ENCODE peak calls at places on chromosomes 12 and 14, in four cellular contexts. K, U, E and I are unnamed samples.

GRCh38 chr12:76250256-76250655 is 98.0 kb downstream of the BBS10 start:
- DNase-seq in U (no peak), E (no peak), K (peak; percentile 26), I (no peak)

GRCh38 chr12:131044136-131044535 is 90.4 kb downstream of the ADGRD1 start:
- DNase-seq in U (peak; percentile 65), K (no peak), E (no peak), I (no peak)

GRCh38 chr12:67318786-67319185 is 49.6 kb downstream of the CAND1 start:
- DNase-seq in E (no peak), U (no peak), K (no peak), I (no peak)

GRCh38 chr12:18700254-18700653 is 37.6 kb downstream of the PLCZ1 start:
- DNase-seq in E (no peak), U (no peak), K (peak; percentile 99), I (no peak)

GRCh38 chr12:14138495-14138894 is 157.1 kb upstream of the GRIN2B start:
- DNase-seq in U (no peak), E (no peak), K (no peak), I (no peak)

GRCh38 chr12:115847398-115847797 is 430.1 kb downstream of the MED13L start:
- DNase-seq in K (no peak), E (no peak), U (no peak), I (no peak)

GRCh38 chr12:122363782-122364181 is 58.7 kb downstream of the CLIP1 start:
- DNase-seq in E (no peak), U (no peak), K (peak; percentile 38), I (no peak)

GRCh38 chr14:65783576-65783975 is 371.0 kb downstream of the FUT8 start:
- DNase-seq in E (no peak), K (peak; percentile 32), U (no peak), I (no peak)

GRCh38 chr12:107318804-107319535 is 225.6 kb upstream of the CRY1 start:
- DNase-seq in E (no peak), K (peak; percentile 63), U (peak; percentile 84), I (no peak)

GRCh38 chr14:24285351-24285750 is 14.0 kb upstream of the RABGGTA start:
- DNase-seq in E (no peak), K (no peak), U (no peak), I (no peak)

GRCh38 chr12:2999265-2999841 is 40.2 kb downstream of the TEAD4 start:
- DNase-seq in K (no peak), U (peak; percentile 52), E (no peak), I (no peak)

GRCh38 chr12:75658826-75659823 is 147.7 kb upstream of the KRR1 start:
- DNase-seq in K (peak; percentile 88), U (no peak), E (no peak), I (no peak)

GRCh38 chr12:62703011-62703380 is 232.0 kb downstream of the PPM1H start:
- DNase-seq in U (no peak), E (peak; percentile 52), K (no peak), I (no peak)

GRCh38 chr14:35556548-35556947 is 22.6 kb downstream of the INSM2 start:
- DNase-seq in U (no peak), K (peak; percentile 25), E (no peak), I (no peak)

GRCh38 chr12:27653661-27654060 is 42.6 kb upstream of the REP15 start:
- DNase-seq in U (no peak), K (no peak), E (no peak), I (no peak)

GRCh38 chr12:42819801-42820200 is 230.3 kb upstream of the PRICKLE1 start:
- DNase-seq in E (no peak), U (no peak), K (no peak), I (no peak)

GRCh38 chr12:106299193-106299794 is 3.2 kb upstream of the TCP11L2 start:
- DNase-seq in U (no peak), E (no peak), K (peak; percentile 81), I (no peak)

GRCh38 chr14:72673179-72673578 is 220.7 kb downstream of the DPF3 start:
- DNase-seq in U (no peak), E (no peak), K (no peak), I (no peak)

GRCh38 chr14:19920021-19920657 is at the start of gene OR4K5:
- DNase-seq in K (no peak), U (no peak), E (no peak), I (no peak)

GRCh38 chr12:93587601-93588000 is 15.1 kb downstream of the SOCS2 start:
- DNase-seq in K (no peak), E (no peak), U (no peak), I (no peak)

GRCh38 chr12:107435072-107435471 is 250.5 kb upstream of the PWP1 start:
- DNase-seq in U (no peak), E (no peak), K (no peak), I (no peak)

GRCh38 chr12:89949457-89950195 is 241.0 kb upstream of the ATP2B1 start:
- DNase-seq in U (no peak), E (peak; percentile 77), K (peak; percentile 77), I (no peak)

GRCh38 chr14:54182419-54183040 is 214.3 kb upstream of the CDKN3 start:
- DNase-seq in U (no peak), E (peak; percentile 53), K (peak; percentile 47), I (no peak)

GRCh38 chr14:100578552-100578951 is 8.7 kb downstream of the BEGAIN start:
- DNase-seq in E (no peak), U (no peak), K (no peak), I (no peak)

GRCh38 chr12:127729381-127729780 is 537.6 kb upstream of the TMEM132C start:
- DNase-seq in U (no peak), K (peak; percentile 15), E (no peak), I (no peak)

GRCh38 chr14:49879683-49880204 is 13.1 kb upstream of the ARF6 start:
- DNase-seq in K (peak; percentile 65), U (no peak), E (peak; percentile 66), I (no peak)

GRCh38 chr14:42490536-42490935 is 883.9 kb downstream of the LRFN5 start:
- DNase-seq in E (no peak), K (peak; percentile 4), U (no peak), I (no peak)

GRCh38 chr14:53954551-53955233 is 1.9 kb downstream of the BMP4 start:
- DNase-seq in U (peak; percentile 88), K (peak; percentile 44), E (no peak), I (no peak)

GRCh38 chr14:24665440-24665991 is 31.5 kb upstream of the GZMB start:
- DNase-seq in U (no peak), K (no peak), E (no peak), I (no peak)

GRCh38 chr14:102020058-102020971 is 55.9 kb downstream of the DYNC1H1 start:
- DNase-seq in K (peak; percentile 13), E (peak; percentile 99), U (no peak), I (no peak)

GRCh38 chr12:52715416-52715815 is 12.1 kb upstream of the KRT77 start:
- DNase-seq in U (peak; percentile 40), E (no peak), K (no peak), I (no peak)
- TF ChIP-seq CTCF in U (no peak), E (no peak), K (no peak), I (no peak)

DNA sequence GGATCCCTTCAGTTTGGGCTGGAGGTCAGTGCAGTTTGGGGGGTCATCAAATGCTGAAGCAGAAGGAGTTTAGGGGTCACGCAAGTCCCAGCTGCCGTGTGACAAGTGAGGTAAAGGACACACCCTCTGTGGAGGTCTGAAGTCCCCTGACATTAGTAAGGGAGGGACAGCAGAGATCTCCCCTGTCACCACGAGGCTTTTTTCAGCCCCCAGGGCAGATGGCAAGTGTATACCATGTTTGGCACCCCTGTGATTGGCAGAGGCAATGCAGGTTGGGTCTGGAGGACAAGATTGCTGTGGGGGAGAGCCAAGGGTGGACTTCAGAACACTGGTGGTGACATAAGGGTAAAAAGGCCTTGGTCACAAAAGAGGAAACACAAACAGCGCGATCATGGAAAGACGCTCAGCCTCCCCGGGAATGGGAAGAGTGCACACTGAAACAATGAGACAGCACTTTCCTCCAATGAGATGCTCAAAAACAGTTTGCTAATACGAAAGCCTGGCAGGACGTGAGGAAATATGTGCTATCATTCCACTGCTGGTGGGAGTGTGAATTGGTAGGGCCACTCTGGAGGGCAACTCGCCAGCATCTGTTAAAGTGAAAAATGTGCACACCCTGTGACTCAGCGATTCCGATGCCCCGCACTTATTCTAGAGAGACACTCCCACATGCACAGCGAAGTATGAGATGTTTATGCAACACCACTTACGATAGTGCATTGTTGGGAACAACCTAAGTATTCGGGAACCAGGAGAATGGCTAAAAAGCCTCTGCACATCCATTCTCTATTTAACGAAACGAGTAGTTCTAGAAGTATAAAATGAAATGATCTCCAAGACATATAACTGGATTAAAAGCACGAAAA is 14.4 kb upstream of the CD27 start:
- DNase-seq in E (peak; percentile 98), K (peak; percentile 100), U (no peak), I (no peak)
- TF ChIP-seq CTCF in E (no peak), K (no peak), U (no peak), I (no peak)

GRCh38 chr12:132194056-132194455 is 49.8 kb downstream of the NOC4L start:
- DNase-seq in U (peak; percentile 58), E (no peak), K (no peak), I (no peak)
- TF ChIP-seq CTCF in U (no peak), E (peak; percentile 57), K (no peak), I (no peak)

GRCh38 chr14:21711360-21711961 is 37.8 kb upstream of the OR4E1 start:
- DNase-seq in K (peak; percentile 48), E (peak; percentile 37), U (no peak), I (no peak)
- TF ChIP-seq CTCF in K (peak; percentile 73), E (peak; percentile 81), U (peak; percentile 52), I (peak; percentile 83)

GRCh38 chr14:99188721-99189120 is 83.3 kb downstream of the BCL11B start:
- DNase-seq in U (no peak), E (no peak), K (no peak), I (no peak)
- TF ChIP-seq CTCF in U (no peak), E (no peak), K (no peak), I (no peak)

DNA sequence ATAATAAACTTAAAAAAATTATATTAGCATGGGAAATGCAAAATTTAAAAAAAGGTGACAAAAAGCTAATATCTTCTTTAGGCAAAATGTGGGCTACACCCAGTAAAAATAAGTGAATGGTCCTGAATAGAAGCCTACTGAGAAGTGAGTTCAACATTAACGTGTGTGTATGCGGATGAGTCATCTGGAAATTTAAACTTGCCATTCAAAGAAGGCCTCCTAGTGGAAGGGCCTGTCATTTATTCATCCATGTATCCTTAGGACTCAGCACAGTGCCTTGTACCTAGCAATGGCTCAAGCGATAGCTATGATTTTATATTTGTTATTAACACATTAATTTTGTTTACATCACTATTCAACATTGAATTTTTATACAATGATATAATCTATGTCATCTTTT is 226.2 kb downstream of the NUBPL start:
- DNase-seq in E (no peak), U (no peak), K (no peak), I (no peak)
- TF ChIP-seq CTCF in E (no peak), U (no peak), K (no peak), I (no peak)

GRCh38 chr12:120367252-120367923 is 1.6 kb downstream of the MSI1 start:
- DNase-seq in U (no peak), E (no peak), K (no peak), I (no peak)
- TF ChIP-seq CTCF in U (no peak), E (no peak), K (peak; percentile 21), I (no peak)